ENCODE peak calls at places on chromosomes 13 and 19, in six cellular contexts. O is A549, N is PC-3, J is lower leg skin, M is IMR-90, C is A673. L is an unnamed sample.

GRCh38 chr19:35862528-35862927 is 5.8 kb downstream of the KIRREL2 start:
- DNase-seq in O (peak; percentile 55), N (no peak), J (no peak), M (no peak), C (no peak), L (no peak)

GRCh38 chr13:97388385-97388784 is 45.6 kb upstream of the RAP2A start:
- DNase-seq in O (no peak), N (no peak), J (no peak), M (no peak), C (peak; percentile 69), L (peak; percentile 38)

GRCh38 chr13:109782066-109782822 is 4.1 kb downstream of the IRS2 start:
- DNase-seq in O (no peak), N (no peak), J (no peak), M (no peak), C (peak; percentile 62), L (no peak)

GRCh38 chr19:51503428-51503827 is 1.8 kb upstream of the SIGLEC12 start:
- DNase-seq in O (no peak), N (no peak), J (no peak), M (no peak), C (no peak), L (no peak)

GRCh38 chr19:47210689-47211316 is 20.2 kb downstream of the BBC3 start:
- DNase-seq in O (peak; percentile 85), N (peak; percentile 81), J (peak; percentile 91), M (peak; percentile 80), C (peak; percentile 88), L (peak; percentile 83)

GRCh38 chr13:40116008-40116407 is 460.5 kb downstream of the COG6 start:
- DNase-seq in O (peak; percentile 93), N (peak; percentile 72), J (peak; percentile 65), M (peak; percentile 40), C (no peak), L (no peak)

GRCh38 chr13:29702912-29703351 is 107.4 kb upstream of the SLC7A1 start:
- DNase-seq in O (peak; percentile 1), N (no peak), J (peak; percentile 51), M (peak; percentile 69), C (peak; percentile 76), L (peak; percentile 79)

GRCh38 chr13:109166807-109167206 is 537.4 kb downstream of the MYO16 start:
- DNase-seq in O (no peak), N (no peak), J (no peak), M (no peak), C (no peak), L (no peak)

GRCh38 chr13:36582977-36583376 is 90.8 kb upstream of the SERTM1 start:
- DNase-seq in O (no peak), N (no peak), J (no peak), M (no peak), C (no peak), L (no peak)

GRCh38 chr19:36081894-36082293 is 27.2 kb downstream of the WDR62 start:
- DNase-seq in O (no peak), N (no peak), J (no peak), M (no peak), C (no peak), L (no peak)

GRCh38 chr13:46679369-46680180 is 117.4 kb downstream of the ESD start:
- DNase-seq in O (no peak), N (no peak), J (no peak), M (peak; percentile 70), C (peak; percentile 94), L (no peak)

GRCh38 chr13:23183292-23183691 is 2.5 kb downstream of the SGCG start:
- DNase-seq in O (no peak), N (no peak), J (no peak), M (no peak), C (no peak), L (no peak)

GRCh38 chr19:2113436-2114211 is 16.9 kb downstream of the IZUMO4 start:
- DNase-seq in O (no peak), N (peak; percentile 21), J (no peak), M (no peak), C (peak; percentile 56), L (no peak)

GRCh38 chr13:26459276-26460131 is 98.0 kb upstream of the WASF3 start:
- DNase-seq in O (no peak), N (peak; percentile 61), J (no peak), M (no peak), C (no peak), L (peak; percentile 98)

GRCh38 chr13:74226791-74227475 is 92.7 kb upstream of the KLF12 start:
- DNase-seq in O (no peak), N (no peak), J (no peak), M (peak; percentile 75), C (no peak), L (no peak)

GRCh38 chr19:2973229-2973628 is 4.1 kb upstream of the TLE6 start:
- DNase-seq in O (no peak), N (no peak), J (peak; percentile 56), M (no peak), C (no peak), L (no peak)

GRCh38 chr19:3982701-3983541 is 2.3 kb downstream of the EEF2 start:
- DNase-seq in O (no peak), N (peak; percentile 62), J (peak; percentile 26), M (peak; percentile 74), C (no peak), L (no peak)

GRCh38 chr19:19444694-19445155 is 39.2 kb downstream of the GATAD2A start:
- DNase-seq in O (no peak), N (peak; percentile 33), J (no peak), M (peak; percentile 36), C (no peak), L (no peak)

GRCh38 chr13:26423634-26424033 is 133.8 kb upstream of the WASF3 start:
- DNase-seq in O (no peak), N (no peak), J (peak; percentile 17), M (peak; percentile 51), C (no peak), L (no peak)

GRCh38 chr13:42740753-42741152 is 40.6 kb upstream of the FAM216B start:
- DNase-seq in O (peak; percentile 4), N (peak; percentile 23), J (peak; percentile 23), M (no peak), C (peak; percentile 52), L (peak; percentile 46)

GRCh38 chr13:40485611-40486517 is 180.6 kb downstream of the FOXO1 start:
- DNase-seq in O (no peak), N (no peak), J (no peak), M (no peak), C (no peak), L (no peak)

DNA sequence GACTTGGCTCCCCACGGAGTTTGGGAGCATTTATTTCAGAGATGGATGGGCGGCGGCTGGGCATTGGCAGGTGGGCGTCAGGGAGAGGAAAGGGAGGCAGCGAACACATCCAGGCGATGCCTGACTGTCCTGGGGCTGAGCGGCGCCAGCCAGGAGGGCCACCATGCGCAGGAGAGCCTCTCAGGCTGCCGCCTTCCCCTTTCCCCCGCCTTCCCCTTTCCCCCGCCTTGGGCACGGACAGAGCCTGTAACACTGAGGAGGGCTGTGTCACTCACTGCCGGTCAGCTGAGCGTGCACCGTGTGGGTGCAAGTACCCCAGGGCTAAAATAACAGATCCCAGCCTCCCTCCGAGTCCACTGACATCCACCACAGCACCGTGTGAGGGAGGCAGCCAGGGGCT is 11.4 kb downstream of the MCF2L start:
- DNase-seq in O (no peak), N (no peak), J (no peak), M (no peak), C (no peak), L (no peak)
- H3K4me3 ChIP-seq in O (no peak overlapping the region), N (no peak overlapping the region), J (peak overlapping the region; percentile 8), M (no peak overlapping the region), C (no peak overlapping the region), L (no peak overlapping the region)

DNA sequence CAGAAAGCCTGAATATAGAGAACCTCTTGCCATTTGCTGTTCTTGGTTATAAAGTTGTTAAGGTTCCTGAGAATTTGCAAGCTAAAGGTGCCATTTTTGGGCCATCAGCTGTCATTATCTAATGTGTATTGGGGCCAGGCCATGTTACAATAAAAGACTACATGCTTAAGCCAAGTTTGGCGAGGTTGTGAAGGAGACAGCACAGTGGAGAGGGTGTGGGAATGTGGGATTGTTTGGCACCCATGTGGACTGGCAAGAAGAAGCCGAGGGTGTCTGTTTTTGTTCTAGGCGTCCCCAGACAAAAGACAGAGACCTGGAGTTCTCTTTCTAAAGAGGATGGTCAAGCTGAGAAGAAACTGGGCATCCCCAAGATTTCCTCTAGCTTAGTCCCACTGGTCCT is 64.7 kb downstream of the ZNF44 start:
- DNase-seq in O (no peak), N (no peak), J (no peak), M (no peak), C (no peak), L (no peak)
- H3K4me3 ChIP-seq in O (no peak overlapping the region), N (no peak overlapping the region), J (no peak overlapping the region), M (no peak overlapping the region), C (no peak overlapping the region), L (no peak overlapping the region)

GRCh38 chr19:49155005-49155826 is at the start of gene HRC:
- DNase-seq in O (no peak), N (no peak), J (no peak), M (no peak), C (no peak), L (peak; percentile 40)

GRCh38 chr19:49154279-49154678 is 917 bp downstream of the HRC start:
- DNase-seq in O (no peak), N (no peak), J (no peak), M (no peak), C (no peak), L (no peak)

GRCh38 chr19:49155830-49156346 is 692 bp upstream of the HRC start:
- DNase-seq in O (no peak), N (no peak), J (no peak), M (no peak), C (no peak), L (peak; percentile 88)

GRCh38 chr19:49160450-49161189 is 3.0 kb downstream of the TRPM4 start:
- DNase-seq in O (no peak), N (no peak), J (no peak), M (no peak), C (no peak), L (no peak)

GRCh38 chr19:49157445-49158224 is at the start of gene TRPM4:
- DNase-seq in O (peak; percentile 84), N (peak; percentile 96), J (peak; percentile 88), M (peak; percentile 61), C (peak; percentile 93), L (peak; percentile 91)
- H3K4me3 ChIP-seq in O (peak within 1 kb of the TSS; percentile 93), N (peak within 1 kb of the TSS; percentile 95), J (peak within 1 kb of the TSS; percentile 88), M (peak within 1 kb of the TSS; percentile 97), C (peak within 1 kb of the TSS; percentile 99), L (peak within 1 kb of the TSS; percentile 63)

GRCh38 chr13:48942131-48942530 is 33.6 kb upstream of the FNDC3A start:
- DNase-seq in O (no peak), N (peak; percentile 29), J (no peak), M (peak; percentile 75), C (peak; percentile 27), L (no peak)

GRCh38 chr13:48946163-48946562 is 29.5 kb upstream of the FNDC3A start:
- DNase-seq in O (no peak), N (no peak), J (no peak), M (no peak), C (no peak), L (peak; percentile 56)

GRCh38 chr13:48939728-48940127 is 36.0 kb upstream of the FNDC3A start:
- DNase-seq in O (no peak), N (no peak), J (no peak), M (no peak), C (no peak), L (no peak)

GRCh38 chr13:48945626-48946025 is 30.1 kb upstream of the FNDC3A start:
- DNase-seq in O (no peak), N (no peak), J (no peak), M (no peak), C (no peak), L (peak; percentile 84)

DNA sequence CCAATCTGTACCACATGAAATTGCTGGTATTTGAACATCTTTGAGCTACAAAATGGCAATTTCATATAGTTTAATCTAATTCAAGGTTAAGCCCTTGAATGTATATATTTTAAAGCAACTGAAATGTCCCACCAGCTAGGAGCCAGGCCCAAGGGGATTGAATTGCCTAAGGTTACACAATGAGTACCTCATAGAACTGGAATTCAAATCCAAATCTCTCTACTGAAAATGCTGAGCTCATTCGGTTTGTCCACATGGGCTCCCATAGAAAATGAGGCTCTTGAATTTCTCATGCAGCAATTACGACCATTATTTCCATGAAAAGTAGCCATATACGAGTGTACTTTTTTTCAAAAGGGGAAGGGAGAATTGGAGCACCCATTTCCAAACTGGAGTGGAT is 31.5 kb upstream of the FNDC3A start:
- DNase-seq in O (no peak), N (no peak), J (no peak), M (no peak), C (peak; percentile 4), L (peak; percentile 33)
- H3K4me3 ChIP-seq in O (no peak overlapping the region), N (no peak overlapping the region), J (no peak overlapping the region), M (no peak overlapping the region), C (no peak overlapping the region), L (no peak overlapping the region)